ENCODE peak calls at places on chromosome 12, in nine cellular contexts. C is A172, G is NCI-H1048, W is Panc1, P is iris pigment epithelial cell, J is LoVo, N is aorta, X is GM23248, R is cardiac fibroblast. V is an unnamed sample.

GRCh38 chr12:41364211-41364610 is 176.1 kb downstream of the PDZRN4 start:
- DNase-seq in C (no peak), G (no peak), W (no peak), P (no peak), J (no peak), N (no peak), X (no peak), R (no peak), V (no peak)

GRCh38 chr12:22101749-22102243 is 55.8 kb downstream of the CMAS start:
- DNase-seq in C (peak), G (no peak), W (no peak), P (peak), J (no peak), N (no peak), X (peak), R (peak), V (no peak)

GRCh38 chr12:70609739-70610491 is 27.3 kb downstream of the PTPRB start:
- DNase-seq in C (peak), G (no peak), W (no peak), P (peak), J (peak), N (peak), X (peak), R (peak), V (no peak)

GRCh38 chr12:121533391-121534090 is 47.3 kb downstream of the KDM2B start:
- DNase-seq in C (no peak), G (no peak), W (no peak), P (no peak), J (no peak), N (no peak), X (no peak), R (no peak), V (no peak)

GRCh38 chr12:51529586-51529985 is 61.4 kb upstream of the SCN8A start:
- DNase-seq in C (no peak), G (no peak), W (no peak), P (no peak), J (peak), N (no peak), X (no peak), R (no peak), V (no peak)

GRCh38 chr12:99911076-99911475 is 73.7 kb downstream of the ANKS1B start:
- DNase-seq in C (peak), G (no peak), W (peak), P (peak), J (no peak), N (no peak), X (peak), R (peak), V (no peak)

GRCh38 chr12:114408881-114409795 is 3.2 kb upstream of the TBX5 start:
- DNase-seq in C (no peak), G (no peak), W (no peak), P (no peak), J (no peak), N (no peak), X (peak), R (peak), V (no peak)

GRCh38 chr12:43578782-43579181 is 26.8 kb upstream of the ADAMTS20 start:
- DNase-seq in C (no peak), G (no peak), W (no peak), P (peak), J (no peak), N (no peak), X (peak), R (no peak), V (no peak)

GRCh38 chr12:230925-231671 is 17.1 kb upstream of the SLC6A12 start:
- DNase-seq in C (no peak), G (no peak), W (no peak), P (no peak), J (no peak), N (no peak), X (no peak), R (no peak), V (no peak)

GRCh38 chr12:99250091-99250490 is 397.5 kb upstream of the GARIN6 start:
- DNase-seq in C (no peak), G (no peak), W (no peak), P (no peak), J (no peak), N (no peak), X (no peak), R (no peak), V (no peak)

GRCh38 chr12:22100952-22101748 is 55.1 kb downstream of the CMAS start:
- DNase-seq in C (peak), G (no peak), W (peak), P (peak), J (peak), N (no peak), X (peak), R (peak), V (peak)

GRCh38 chr12:52346596-52346995 is 20.7 kb downstream of the KRT85 start:
- DNase-seq in C (no peak), G (no peak), W (no peak), P (no peak), J (no peak), N (peak), X (no peak), R (no peak), V (no peak)

GRCh38 chr12:31215521-31216232 is 110.3 kb downstream of the SINHCAF start:
- DNase-seq in C (no peak), G (no peak), W (no peak), P (no peak), J (no peak), N (no peak), X (no peak), R (no peak), V (no peak)

GRCh38 chr12:82673698-82674097 is 13.0 kb upstream of the TMTC2 start:
- DNase-seq in C (no peak), G (no peak), W (no peak), P (no peak), J (no peak), N (no peak), X (no peak), R (no peak), V (no peak)

GRCh38 chr12:5260591-5261086 is 171.3 kb upstream of the NTF3 start:
- DNase-seq in C (peak), G (no peak), W (no peak), P (no peak), J (peak), N (no peak), X (no peak), R (no peak), V (no peak)

GRCh38 chr12:33942172-33942571 is 80.1 kb upstream of the ALG10 start:
- DNase-seq in C (no peak), G (no peak), W (no peak), P (no peak), J (no peak), N (no peak), X (no peak), R (no peak), V (no peak)

GRCh38 chr12:92702754-92703679 is at the start of gene PLEKHG7:
- DNase-seq in C (no peak), G (no peak), W (no peak), P (no peak), J (peak), N (no peak), X (no peak), R (no peak), V (no peak)

GRCh38 chr12:46303039-46303666 is 34.3 kb upstream of the SLC38A1 start:
- DNase-seq in C (peak), G (no peak), W (peak), P (peak), J (peak), N (no peak), X (peak), R (peak), V (peak)

GRCh38 chr12:5377997-5378596 is 53.8 kb upstream of the NTF3 start:
- DNase-seq in C (peak), G (no peak), W (no peak), P (no peak), J (peak), N (no peak), X (no peak), R (no peak), V (no peak)

GRCh38 chr12:116609715-116610114 is 50.5 kb downstream of the MAP1LC3B2 start:
- DNase-seq in C (no peak), G (no peak), W (no peak), P (no peak), J (no peak), N (peak), X (peak), R (peak), V (no peak)

GRCh38 chr12:31370645-31371620 is 45.0 kb upstream of the SINHCAF start:
- DNase-seq in C (no peak), G (no peak), W (no peak), P (peak), J (peak), N (no peak), X (no peak), R (peak), V (no peak)

GRCh38 chr12:46786774-46787173 is 39.0 kb downstream of the SLC38A4 start:
- DNase-seq in C (no peak), G (no peak), W (no peak), P (peak), J (no peak), N (no peak), X (peak), R (peak), V (no peak)

GRCh38 chr12:96194901-96195844 is 998 bp downstream of the ELK3 start:
- DNase-seq in C (peak), G (no peak), W (no peak), P (peak), J (peak), N (no peak), X (peak), R (peak), V (no peak)

GRCh38 chr12:42997032-42997431 is 407.5 kb upstream of the PRICKLE1 start:
- DNase-seq in C (no peak), G (no peak), W (no peak), P (no peak), J (no peak), N (no peak), X (no peak), R (no peak), V (no peak)

GRCh38 chr12:84704851-84705250 is 207.7 kb downstream of the SLC6A15 start:
- DNase-seq in C (no peak), G (no peak), W (no peak), P (no peak), J (no peak), N (no peak), X (no peak), R (no peak), V (no peak)

GRCh38 chr12:57611116-57611809 is at the start of gene ARHGEF25:
- DNase-seq in C (peak), G (peak), W (no peak), P (peak), J (peak), N (peak), X (peak), R (peak), V (no peak)

GRCh38 chr12:3353621-3354020 is 137.4 kb upstream of the PRMT8 start:
- DNase-seq in C (no peak), G (no peak), W (no peak), P (no peak), J (no peak), N (no peak), X (no peak), R (no peak), V (no peak)

GRCh38 chr12:91333966-91334365 is 151.3 kb upstream of the DCN start:
- DNase-seq in C (no peak), G (no peak), W (no peak), P (no peak), J (no peak), N (no peak), X (no peak), R (no peak), V (no peak)

GRCh38 chr12:74170645-74171477 is 366.8 kb upstream of the ATXN7L3B start:
- DNase-seq in C (no peak), G (no peak), W (no peak), P (no peak), J (no peak), N (peak), X (no peak), R (no peak), V (no peak)

GRCh38 chr12:42277426-42278115 is 39.5 kb upstream of the YAF2 start:
- DNase-seq in C (no peak), G (no peak), W (no peak), P (no peak), J (no peak), N (no peak), X (no peak), R (no peak), V (no peak)

GRCh38 chr12:57341275-57341990 is 89.4 kb downstream of the R3HDM2 start:
- DNase-seq in C (no peak), G (no peak), W (no peak), P (peak), J (no peak), N (no peak), X (peak), R (no peak), V (no peak)

GRCh38 chr12:61504396-61505115 is 755.6 kb upstream of the USP15 start:
- DNase-seq in C (no peak), G (no peak), W (no peak), P (no peak), J (no peak), N (no peak), X (no peak), R (no peak), V (no peak)

GRCh38 chr12:85580562-85581168 is 255.5 kb downstream of the RASSF9 start:
- DNase-seq in C (peak), G (no peak), W (no peak), P (peak), J (no peak), N (no peak), X (peak), R (peak), V (no peak)

GRCh38 chr12:105470601-105471000 is 140.1 kb downstream of the C12orf75 start:
- DNase-seq in C (no peak), G (no peak), W (no peak), P (no peak), J (no peak), N (no peak), X (no peak), R (no peak), V (no peak)

GRCh38 chr12:41277019-41277770 is 89.1 kb downstream of the PDZRN4 start:
- DNase-seq in C (peak), G (peak), W (peak), P (peak), J (peak), N (no peak), X (peak), R (peak), V (peak)

GRCh38 chr12:6554168-6554989 is 1.5 kb downstream of the IFFO1 start:
- DNase-seq in C (peak), G (no peak), W (no peak), P (peak), J (peak), N (peak), X (peak), R (peak), V (peak)

GRCh38 chr12:26832817-26833691 is at the start of gene ITPR2:
- DNase-seq in C (peak), G (peak), W (no peak), P (peak), J (peak), N (peak), X (peak), R (peak), V (peak)

V was measured in NK-92 treated with Interleukin-12 subunit alpha and Interleukin-12 subunit beta, amount 100 ng/mL, for 24 hours.